ENCODE peak calls at places on chromosomes 11 and 22, in seven cellular contexts. D is endodermal cell; L is breast epithelium; B is astrocyte; V is transverse colon; N is cardiac muscle cell; S is CD8-positive, alpha-beta T cell. P is an unnamed sample.

GRCh38 chr22:33919591-33920501 is at the start of gene LARGE1:
- DNase-seq in S (no peak), L (peak; percentile 48), N (peak; percentile 47), B (no peak), D (peak; percentile 83), V (peak; percentile 67), P (no peak)

GRCh38 chr22:27620367-27621154 is 181.0 kb downstream of the MN1 start:
- DNase-seq in S (no peak), V (no peak), D (no peak), B (no peak), L (no peak), N (no peak), P (no peak)

GRCh38 chr22:37768273-37768672 is 39.5 kb upstream of the GCAT start:
- DNase-seq in N (no peak), S (no peak), V (no peak), B (no peak), L (no peak), D (peak; percentile 69), P (no peak)

GRCh38 chr22:23478175-23478574 is 101.9 kb downstream of the IGLL1 start:
- DNase-seq in S (no peak), N (peak; percentile 16), L (no peak), D (no peak), V (no peak), B (no peak), P (no peak)

GRCh38 chr11:324131-324530 is 3.5 kb upstream of the IFITM3 start:
- DNase-seq in L (no peak), V (no peak), B (no peak), S (no peak), D (peak; percentile 61), N (no peak), P (no peak)

GRCh38 chr11:61298663-61299244 is 3.6 kb upstream of the VWCE start:
- DNase-seq in L (no peak), N (peak; percentile 8), V (no peak), D (no peak), S (no peak), B (no peak), P (no peak)

GRCh38 chr11:75035911-75036536 is 47.3 kb downstream of the NEU3 start:
- DNase-seq in L (no peak), D (peak; percentile 35), B (no peak), S (no peak), V (peak; percentile 14), N (no peak), P (no peak)

GRCh38 chr22:19066531-19067271 is 55.5 kb downstream of the DGCR2 start:
- DNase-seq in L (no peak), S (peak; percentile 39), B (peak; percentile 67), D (no peak), V (no peak), N (peak; percentile 58), P (no peak)

GRCh38 chr11:77512092-77512491 is 38.2 kb upstream of the PAK1 start:
- DNase-seq in D (no peak), B (no peak), N (no peak), L (no peak), S (no peak), V (no peak), P (no peak)

GRCh38 chr11:119964136-119965025 is 173.5 kb downstream of the TRIM29 start:
- DNase-seq in S (no peak), V (no peak), L (peak; percentile 77), D (peak; percentile 65), N (peak; percentile 54), B (no peak), P (peak; percentile 84)
- H3K4me3 ChIP-seq in S (no peak overlapping the region), V (no peak overlapping the region), L (no peak overlapping the region), D (peak overlapping the region; percentile 22), N (no peak overlapping the region), B (no peak overlapping the region), P (no peak overlapping the region)

DNA sequence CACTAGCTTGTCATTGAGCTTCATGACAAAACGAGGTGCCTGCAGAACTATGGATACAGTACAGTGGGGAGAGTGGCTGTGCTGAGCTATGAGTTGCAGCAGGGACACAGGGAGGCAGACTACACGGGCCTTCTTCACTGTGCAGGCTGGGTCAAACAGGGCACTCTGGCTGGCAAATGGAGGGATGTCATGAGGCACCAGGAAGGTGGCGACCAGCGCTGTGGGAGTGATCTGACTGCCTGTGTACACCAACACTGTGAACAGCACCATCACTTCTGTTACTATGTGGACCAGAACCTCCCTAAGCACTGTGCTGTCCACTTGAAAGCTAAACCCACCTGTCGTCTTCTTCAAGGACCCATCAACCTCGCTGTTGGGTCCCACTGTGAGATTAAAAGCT is 3.1 kb downstream of the PKDREJ start:
- DNase-seq in D (no peak), B (no peak), L (no peak), V (no peak), N (no peak), S (no peak), P (no peak)
- H3K9me3 ChIP-seq in D (peaks cover 16% of the 10 kb centered on the region), B (peaks cover 2% of the 10 kb centered on the region), L (no peaks in the 10 kb centered on the region), V (no peaks in the 10 kb centered on the region), N (no peaks in the 10 kb centered on the region), S (no peaks in the 10 kb centered on the region), P (peaks cover 16% of the 10 kb centered on the region)

GRCh38 chr11:119421351-119421750 is 1.6 kb downstream of the THY1 start:
- DNase-seq in D (no peak), S (no peak), B (no peak), L (no peak), V (no peak), N (no peak), P (no peak)
- H3K4me3 ChIP-seq in D (peak overlapping the region; percentile 82), S (no peak overlapping the region), B (peak overlapping the region; percentile 86), L (peak overlapping the region; percentile 71), V (no peak overlapping the region), N (no peak overlapping the region), P (peak overlapping the region; percentile 79)

DNA sequence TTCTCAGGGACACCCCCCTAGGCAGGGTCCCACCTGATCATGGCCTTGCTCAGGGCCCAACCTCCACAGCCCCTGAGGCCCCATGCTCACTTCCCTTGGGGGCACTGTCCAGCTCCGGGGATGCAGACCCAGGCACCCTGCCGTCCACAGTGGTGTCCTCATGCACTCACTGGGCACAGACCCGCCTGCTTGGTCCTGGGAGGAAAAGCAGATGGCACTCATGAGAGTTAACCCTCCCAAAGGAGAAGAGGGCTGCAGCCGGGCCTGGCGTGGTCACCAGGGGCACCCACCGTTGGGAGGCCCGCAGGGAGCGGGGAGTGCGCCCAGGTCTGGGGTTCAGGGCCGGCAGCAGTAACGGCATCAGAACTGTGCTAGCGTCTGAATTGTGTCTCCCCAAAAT is 1270.9 kb downstream of the BRD1 start:
- DNase-seq in B (no peak), V (no peak), S (no peak), L (no peak), N (no peak), D (no peak), P (no peak)
- H3K9me3 ChIP-seq in B (no peaks in the 10 kb centered on the region), V (no peaks in the 10 kb centered on the region), S (no peaks in the 10 kb centered on the region), L (no peaks in the 10 kb centered on the region), N (no peaks in the 10 kb centered on the region), D (no peaks in the 10 kb centered on the region), P (no peaks in the 10 kb centered on the region)

DNA sequence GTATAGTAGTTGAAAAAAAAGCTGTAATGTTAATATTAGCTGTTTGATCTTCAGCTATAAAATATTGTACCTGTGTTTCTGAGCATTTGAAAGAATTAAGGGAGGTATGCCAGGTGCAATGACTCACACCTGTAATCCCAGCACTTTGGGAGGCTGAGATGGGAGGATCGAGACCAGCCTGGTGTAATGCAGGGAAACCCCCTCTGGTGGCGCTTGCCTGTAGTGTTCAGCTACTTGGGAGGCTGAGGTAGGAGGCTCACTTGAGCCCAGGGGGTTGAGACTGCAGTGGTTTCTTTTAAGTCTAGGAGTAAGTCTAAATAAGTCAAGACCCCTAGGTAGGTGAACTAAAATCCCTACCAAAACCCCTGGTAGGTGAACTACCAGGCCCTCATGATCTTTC is 37.1 kb downstream of the TAF1D start:
- DNase-seq in N (no peak), S (no peak), V (no peak), L (no peak), B (no peak), D (no peak), P (no peak)
- H3K4me3 ChIP-seq in N (no peak overlapping the region), S (no peak overlapping the region), V (no peak overlapping the region), L (no peak overlapping the region), B (no peak overlapping the region), D (no peak overlapping the region), P (no peak overlapping the region)

P was measured in NT2/D1.